ENCODE peak calls at places on chromosomes 7 and 10, in seven cellular contexts. Z is A549, A is nucleus accumbens, M is kidney, W is endothelial cell of umbilical vein, O is left ventricle myocardium superior, R is NCI-H1105. V is an unnamed sample.

GRCh38 chr10:69893271-69893900 is 91.7 kb downstream of the COL13A1 start:
- DNase-seq in Z (no peak), A (no peak), M (peak; percentile 43), W (no peak), O (no peak), R (no peak), V (no peak)

GRCh38 chr7:100213672-100214071 is 6.1 kb upstream of the PVRIG start:
- DNase-seq in Z (no peak), A (no peak), M (no peak), W (no peak), O (no peak), R (no peak), V (no peak)

GRCh38 chr7:100556541-100556940 is 17.2 kb downstream of the SAP25 start:
- DNase-seq in Z (no peak), A (no peak), M (no peak), W (no peak), O (no peak), R (no peak), V (no peak)

GRCh38 chr10:58177362-58177947 is 90.2 kb downstream of the IPMK start:
- DNase-seq in Z (peak; percentile 16), A (no peak), M (no peak), W (peak; percentile 44), O (no peak), R (no peak), V (peak; percentile 10)

GRCh38 chr7:6161463-6162330 is 110.7 kb downstream of the CYTH3 start:
- DNase-seq in Z (no peak), A (no peak), M (no peak), W (no peak), O (no peak), R (no peak), V (no peak)

GRCh38 chr10:124875596-124875995 is 66.3 kb upstream of the ZRANB1 start:
- DNase-seq in Z (no peak), A (no peak), M (no peak), W (peak; percentile 10), O (no peak), R (no peak), V (no peak)

GRCh38 chr10:50470798-50471582 is 152.8 kb downstream of the SGMS1 start:
- DNase-seq in Z (no peak), A (no peak), M (no peak), W (no peak), O (no peak), R (no peak), V (no peak)

GRCh38 chr7:106462914-106463482 is 178.2 kb upstream of the NAMPT start:
- DNase-seq in Z (no peak), A (no peak), M (no peak), W (no peak), O (no peak), R (no peak), V (no peak)

GRCh38 chr7:142754681-142755575 is 5.7 kb downstream of the PRSS1 start:
- DNase-seq in Z (no peak), A (no peak), M (no peak), W (peak; percentile 50), O (no peak), R (no peak), V (no peak)

GRCh38 chr10:97119058-97119832 is 66.5 kb downstream of the SLIT1 start:
- DNase-seq in Z (no peak), A (no peak), M (peak; percentile 67), W (no peak), O (no peak), R (no peak), V (no peak)

GRCh38 chr7:81470084-81470723 is 299.6 kb downstream of the HGF start:
- DNase-seq in Z (peak; percentile 52), A (peak; percentile 56), M (peak; percentile 74), W (peak; percentile 54), O (peak; percentile 54), R (peak; percentile 48), V (peak; percentile 1)

GRCh38 chr10:85527610-85528317 is 838.8 kb downstream of the GRID1 start:
- DNase-seq in Z (no peak), A (no peak), M (no peak), W (no peak), O (no peak), R (no peak), V (no peak)

GRCh38 chr10:124251317-124251716 is 157.9 kb upstream of the CHST15 start:
- DNase-seq in Z (no peak), A (no peak), M (no peak), W (no peak), O (no peak), R (no peak), V (no peak)

GRCh38 chr10:26738354-26738753 is 40.9 kb downstream of the PDSS1 start:
- DNase-seq in Z (no peak), A (no peak), M (no peak), W (no peak), O (no peak), R (no peak), V (peak; percentile 10)

GRCh38 chr7:74009719-74010118 is 18.3 kb upstream of the ELN start:
- DNase-seq in Z (no peak), A (no peak), M (no peak), W (no peak), O (peak; percentile 46), R (no peak), V (no peak)

GRCh38 chr7:885261-885892 is 9.0 kb downstream of the GET4 start:
- DNase-seq in Z (no peak), A (no peak), M (peak; percentile 51), W (no peak), O (peak; percentile 34), R (no peak), V (no peak)

GRCh38 chr7:42744746-42745145 is 167.1 kb downstream of the C7orf25 start:
- DNase-seq in Z (no peak), A (no peak), M (no peak), W (no peak), O (no peak), R (no peak), V (no peak)

GRCh38 chr7:50446542-50446960 is 3.6 kb downstream of the FIGNL1 start:
- DNase-seq in Z (no peak), A (no peak), M (no peak), W (peak; percentile 98), O (no peak), R (no peak), V (no peak)

GRCh38 chr7:55209366-55209765 is 155.8 kb upstream of the LANCL2 start:
- DNase-seq in Z (no peak), A (no peak), M (no peak), W (no peak), O (no peak), R (no peak), V (no peak)

GRCh38 chr7:112207765-112208164 is 1.3 kb downstream of the ZNF277 start:
- DNase-seq in Z (no peak), A (no peak), M (no peak), W (no peak), O (no peak), R (no peak), V (no peak)

GRCh38 chr7:90320801-90321494 is at the start of gene FAM237B:
- DNase-seq in Z (peak; percentile 21), A (no peak), M (peak; percentile 62), W (no peak), O (no peak), R (no peak), V (peak; percentile 12)

GRCh38 chr7:2633538-2634264 is 1.9 kb downstream of the TTYH3 start:
- DNase-seq in Z (peak; percentile 64), A (peak; percentile 46), M (peak; percentile 88), W (peak; percentile 50), O (peak; percentile 60), R (no peak), V (no peak)

GRCh38 chr10:97013568-97013967 is 172.2 kb downstream of the SLIT1 start:
- DNase-seq in Z (no peak), A (no peak), M (peak; percentile 56), W (no peak), O (no peak), R (no peak), V (no peak)

GRCh38 chr10:69409968-69410367 is 6.8 kb downstream of the TACR2 start:
- DNase-seq in Z (no peak), A (no peak), M (no peak), W (no peak), O (peak; percentile 37), R (no peak), V (peak; percentile 81)

GRCh38 chr10:79021331-79021907 is 47.3 kb upstream of the ZMIZ1 start:
- DNase-seq in Z (no peak), A (no peak), M (peak; percentile 36), W (no peak), O (no peak), R (no peak), V (no peak)

GRCh38 chr10:46518028-46518725 is 38.3 kb downstream of the GPRIN2 start:
- DNase-seq in Z (no peak), A (no peak), M (no peak), W (no peak), O (no peak), R (no peak), V (no peak)

GRCh38 chr10:91163269-91163708 is 57.2 kb upstream of the PCGF5 start:
- DNase-seq in Z (peak; percentile 14), A (peak; percentile 76), M (peak; percentile 93), W (peak; percentile 55), O (peak; percentile 81), R (peak; percentile 36), V (peak; percentile 75)

GRCh38 chr7:36711256-36711655 is 13.0 kb downstream of the AOAH start:
- DNase-seq in Z (no peak), A (no peak), M (no peak), W (no peak), O (no peak), R (no peak), V (no peak)

GRCh38 chr10:44030132-44030531 is 354.8 kb downstream of the CXCL12 start:
- DNase-seq in Z (no peak), A (no peak), M (no peak), W (no peak), O (no peak), R (no peak), V (peak; percentile 30)

GRCh38 chr7:24826662-24827020 is 69.4 kb upstream of the GSDME start:
- DNase-seq in Z (no peak), A (no peak), M (no peak), W (no peak), O (no peak), R (no peak), V (no peak)

GRCh38 chr10:16381083-16381482 is 55.7 kb upstream of the PTER start:
- DNase-seq in Z (peak; percentile 91), A (no peak), M (no peak), W (peak; percentile 3), O (no peak), R (no peak), V (no peak)

GRCh38 chr7:130673066-130673465 is 4.5 kb upstream of the COPG2 start:
- DNase-seq in Z (no peak), A (no peak), M (no peak), W (no peak), O (no peak), R (no peak), V (no peak)

GRCh38 chr10:24257588-24257987 is 48.6 kb downstream of the KIAA1217 start:
- DNase-seq in Z (no peak), A (no peak), M (no peak), W (no peak), O (no peak), R (no peak), V (no peak)

GRCh38 chr10:58448121-58448935 is 63.1 kb downstream of the TFAM start:
- DNase-seq in Z (no peak), A (no peak), M (peak; percentile 68), W (no peak), O (no peak), R (no peak), V (no peak)

GRCh38 chr7:155860840-155861479 is 48.7 kb upstream of the SHH start:
- DNase-seq in Z (peak; percentile 60), A (no peak), M (peak; percentile 90), W (no peak), O (peak; percentile 51), R (peak; percentile 62), V (no peak)

GRCh38 chr7:156984209-156984891 is 26.1 kb downstream of the MNX1 start:
- DNase-seq in Z (no peak), A (no peak), M (no peak), W (no peak), O (no peak), R (no peak), V (no peak)

GRCh38 chr10:119268871-119269506 is 61.6 kb downstream of the GRK5 start:
- DNase-seq in Z (no peak), A (no peak), M (no peak), W (peak; percentile 46), O (no peak), R (no peak), V (peak; percentile 59)

GRCh38 chr7:136293272-136293671 is 316.1 kb upstream of the MTPN start:
- DNase-seq in Z (no peak), A (no peak), M (no peak), W (no peak), O (no peak), R (no peak), V (no peak)

V was measured in germinal center.